ENCODE peak calls at places on chromosomes 6 and 20, in ten cellular contexts. J is OCI-LY7, Y is tibial artery, H is adrenal gland, V is lung, D is uterus, E is GM23248, L is endodermal cell, M is heart right ventricle, T is K562. Q is an unnamed sample. For H3K4me1, the result is how much of the 10 kb centered on the place peaks cover.

GRCh38 chr6:11802886-11803595 is 24.4 kb upstream of the ADTRP start:
- DNase-seq in T (no peak), J (no peak), M (no peak), D (no peak), H (no peak), Y (no peak), E (no peak), L (no peak), V (no peak), Q (no peak)

GRCh38 chr6:4289770-4290320 is 154.5 kb upstream of the ECI2 start:
- DNase-seq in M (no peak), J (no peak), V (no peak), E (no peak), T (no peak), L (no peak), H (no peak), D (no peak), Y (no peak), Q (no peak)

GRCh38 chr6:116596815-116597214 is 19.5 kb upstream of the RSPH4A start:
- DNase-seq in Y (no peak), E (peak), V (no peak), J (no peak), M (no peak), T (peak), H (no peak), D (no peak), L (peak), Q (no peak)

GRCh38 chr6:151784441-151785214 is 22.9 kb upstream of the ESR1 start:
- DNase-seq in M (no peak), Y (no peak), H (no peak), V (no peak), T (no peak), E (peak), D (no peak), J (no peak), L (no peak), Q (no peak)

GRCh38 chr20:4401601-4402000 is 320.1 kb upstream of the PRND start:
- DNase-seq in D (no peak), L (no peak), T (no peak), V (no peak), J (no peak), Y (no peak), E (peak), M (no peak), H (no peak), Q (no peak)

GRCh38 chr6:37667050-37667814 is 30.5 kb downstream of the MDGA1 start:
- DNase-seq in Y (no peak), E (peak), T (peak), V (no peak), J (no peak), H (no peak), L (no peak), M (no peak), D (no peak), Q (no peak)

GRCh38 chr20:48284837-48285236 is 499.6 kb upstream of the SULF2 start:
- DNase-seq in J (no peak), H (no peak), M (no peak), D (no peak), T (no peak), V (no peak), Y (no peak), E (peak), L (no peak), Q (no peak)

GRCh38 chr6:87825865-87826264 is 123.8 kb upstream of the AKIRIN2 start:
- DNase-seq in D (no peak), T (no peak), V (no peak), E (no peak), H (no peak), J (no peak), M (no peak), L (no peak), Y (no peak), Q (no peak)

GRCh38 chr6:112936476-112936875 is 589.3 kb downstream of the RFPL4B start:
- DNase-seq in M (no peak), T (no peak), J (no peak), V (no peak), D (no peak), H (no peak), E (peak), Y (no peak), L (no peak), Q (no peak)

GRCh38 chr6:134363323-134364039 is 45.6 kb upstream of the SGK1 start:
- DNase-seq in E (peak), J (no peak), D (no peak), Y (no peak), V (no peak), M (no peak), T (peak), H (no peak), L (no peak), Q (no peak)

GRCh38 chr6:20631525-20631924 is 97.3 kb downstream of the CDKAL1 start:
- DNase-seq in Y (no peak), T (no peak), M (no peak), L (no peak), V (no peak), E (peak), J (no peak), H (peak), D (no peak), Q (no peak)

GRCh38 chr6:132161283-132161682 is 210.1 kb upstream of the CCN2 start:
- DNase-seq in D (no peak), J (no peak), E (peak), M (no peak), Y (no peak), V (no peak), L (peak), H (no peak), T (no peak), Q (no peak)

GRCh38 chr6:169545956-169546355 is 155.9 kb downstream of the WDR27 start:
- DNase-seq in E (peak), V (no peak), M (no peak), L (no peak), J (no peak), Y (no peak), D (no peak), H (no peak), T (no peak), Q (no peak)

GRCh38 chr6:3229566-3230274 is 2.3 kb upstream of the TUBB2B start:
- DNase-seq in J (peak), Y (peak), L (peak), M (no peak), H (no peak), D (no peak), E (peak), V (no peak), T (peak), Q (no peak)

GRCh38 chr6:124226396-124226795 is 422.7 kb downstream of the NKAIN2 start:
- DNase-seq in M (no peak), Y (no peak), J (no peak), L (no peak), T (no peak), D (no peak), V (no peak), E (no peak), H (no peak), Q (no peak)

GRCh38 chr6:55957961-55958422 is 82.6 kb upstream of the BMP5 start:
- DNase-seq in V (no peak), E (peak), M (no peak), H (no peak), L (no peak), D (no peak), T (no peak), Y (no peak), J (no peak), Q (no peak)

GRCh38 chr6:149168968-149169367 is 148.5 kb upstream of the TAB2 start:
- DNase-seq in H (no peak), L (no peak), E (no peak), T (no peak), M (no peak), D (no peak), J (no peak), V (no peak), Y (no peak), Q (no peak)

GRCh38 chr6:45476341-45476740 is 98.6 kb upstream of the SUPT3H start:
- DNase-seq in D (no peak), E (no peak), M (no peak), J (no peak), Y (no peak), T (no peak), V (no peak), H (no peak), L (no peak), Q (no peak)

GRCh38 chr6:2582268-2582667 is 168.5 kb downstream of the MYLK4 start:
- DNase-seq in H (no peak), L (no peak), E (no peak), V (no peak), J (no peak), D (no peak), M (no peak), T (no peak), Y (no peak), Q (no peak)

GRCh38 chr6:115058414-115059211 is 715.8 kb upstream of the HS3ST5 start:
- DNase-seq in J (no peak), V (no peak), D (no peak), L (no peak), T (no peak), H (no peak), E (no peak), M (no peak), Y (no peak), Q (no peak)

GRCh38 chr6:36155662-36156061 is 25.3 kb downstream of the MAPK13 start:
- DNase-seq in T (no peak), M (no peak), J (no peak), D (no peak), V (no peak), H (no peak), E (no peak), L (no peak), Y (no peak), Q (no peak)

GRCh38 chr20:57006411-57007170 is 259.9 kb downstream of the BMP7 start:
- DNase-seq in V (no peak), M (no peak), H (no peak), D (peak), E (peak), T (no peak), Y (no peak), L (no peak), J (no peak), Q (no peak)

GRCh38 chr20:35192071-35192872 is 20.4 kb downstream of the PROCR start:
- DNase-seq in Y (no peak), H (no peak), V (no peak), E (no peak), M (no peak), T (peak), J (no peak), D (no peak), L (no peak), Q (no peak)

GRCh38 chr6:6665505-6665904 is 77.0 kb downstream of the LY86 start:
- DNase-seq in J (no peak), Y (no peak), H (no peak), D (no peak), T (peak), E (no peak), V (no peak), L (no peak), M (no peak), Q (no peak)

GRCh38 chr6:73854998-73855718 is 159.2 kb downstream of the CD109 start:
- DNase-seq in T (peak), Y (no peak), D (peak), V (no peak), J (peak), L (no peak), M (no peak), H (peak), E (peak), Q (no peak)

GRCh38 chr20:10671221-10671849 is 2.5 kb downstream of the JAG1 start:
- DNase-seq in T (peak), D (peak), M (peak), J (peak), E (peak), V (no peak), H (peak), L (peak), Y (peak), Q (no peak)

GRCh38 chr20:33666293-33667244 is at the start of gene ACTL10:
- DNase-seq in L (peak), Y (peak), J (peak), T (peak), V (peak), M (peak), D (peak), E (peak), H (peak), Q (peak)

GRCh38 chr6:161373905-161374451 is 100.1 kb upstream of the AGPAT4 start:
- DNase-seq in V (peak), M (peak), J (peak), E (peak), D (peak), T (peak), H (peak), L (peak), Y (peak), Q (peak)

GRCh38 chr6:157561037-157561790 is 180.2 kb downstream of the ZDHHC14 start:
- DNase-seq in L (no peak), D (no peak), T (no peak), J (peak), V (no peak), M (no peak), Y (peak), H (no peak), E (no peak), Q (no peak)

GRCh38 chr6:64301307-64302236 is 666.0 kb downstream of the PHF3 start:
- DNase-seq in V (no peak), J (no peak), L (no peak), D (no peak), H (no peak), E (no peak), Y (no peak), M (no peak), T (no peak), Q (no peak)

GRCh38 chr20:40493071-40493470 is 196.0 kb downstream of the MAFB start:
- DNase-seq in V (peak), D (peak), H (peak), M (peak), L (no peak), E (peak), T (no peak), J (no peak), Y (peak), Q (no peak)

GRCh38 chr20:58995461-58996225 is 11.4 kb downstream of the CTSZ start:
- DNase-seq in E (no peak), M (no peak), V (no peak), T (no peak), D (no peak), Y (no peak), L (no peak), J (no peak), H (no peak), Q (no peak)

GRCh38 chr6:3235969-3236368 is 8.5 kb upstream of the TUBB2B start:
- DNase-seq in M (no peak), V (no peak), E (no peak), L (peak), T (no peak), J (no peak), D (no peak), H (no peak), Y (no peak), Q (no peak)

GRCh38 chr6:119351005-119351394 is 1.4 kb upstream of the MAN1A1 start:
- DNase-seq in T (peak), V (no peak), J (peak), H (no peak), M (no peak), D (no peak), Y (no peak), L (no peak), E (peak), Q (no peak)

GRCh38 chr6:83069633-83070032 is 2.2 kb downstream of the DOP1A start:
- DNase-seq in T (no peak), H (no peak), D (no peak), M (no peak), Y (no peak), E (no peak), L (no peak), V (no peak), J (no peak), Q (no peak)

GRCh38 chr20:62202083-62202395 is 18.0 kb downstream of the HRH3 start:
- DNase-seq in T (no peak), E (peak), H (no peak), V (no peak), Y (no peak), L (no peak), D (no peak), J (no peak), M (peak), Q (no peak)

GRCh38 chr6:56594699-56595098 is 48.0 kb downstream of the DST start:
- DNase-seq in V (no peak), Y (no peak), E (no peak), J (peak), L (no peak), M (no peak), H (no peak), T (no peak), D (no peak), Q (no peak)

GRCh38 chr6:131954775-131955107 is 3.6 kb upstream of the CCN2 start:
- DNase-seq in L (no peak), M (no peak), H (peak), J (no peak), Y (peak), T (peak), D (peak), V (peak), E (peak), Q (no peak)

GRCh38 chr20:36548006-36548315 is 6.6 kb downstream of the MYL9 start:
- DNase-seq in M (no peak), L (peak), T (peak), E (no peak), V (no peak), J (peak), H (no peak), D (peak), Y (peak), Q (no peak)

GRCh38 chr6:110552076-110552475 is 75.7 kb upstream of the SLC22A16 start:
- DNase-seq in Y (no peak), M (no peak), H (no peak), V (no peak), E (no peak), T (no peak), D (no peak), L (no peak), J (no peak), Q (no peak)

GRCh38 chr6:31734247-31734702 is 2.1 kb downstream of the CLIC1 start:
- DNase-seq in H (no peak), E (no peak), J (no peak), M (no peak), L (no peak), T (no peak), Y (no peak), V (no peak), D (no peak), Q (no peak)

GRCh38 chr6:31734703-31735500 is 1.4 kb downstream of the CLIC1 start:
- DNase-seq in T (peak), D (peak), M (peak), V (peak), E (peak), J (peak), L (peak), H (peak), Y (peak), Q (peak)

GRCh38 chr6:31736026-31736767 is at the start of gene CLIC1:
- DNase-seq in Y (peak), L (peak), M (peak), H (peak), E (peak), J (peak), V (peak), D (peak), T (peak), Q (peak)

GRCh38 chr6:31732029-31732428 is 2.9 kb upstream of the DDAH2 start:
- DNase-seq in M (no peak), Y (no peak), D (no peak), V (no peak), E (no peak), T (no peak), H (no peak), L (no peak), J (no peak), Q (no peak)

GRCh38 chr6:31733734-31734133 is 2.6 kb downstream of the CLIC1 start:
- DNase-seq in T (no peak), M (no peak), H (no peak), D (no peak), V (no peak), J (no peak), E (no peak), Y (no peak), L (no peak), Q (no peak)
- H3K4me3 ChIP-seq in T (peak), M (peak), H (no peak), D (no peak), V (no peak), J (peak), E (peak), Y (no peak), L (peak), Q (no peak)

GRCh38 chr6:137494281-137494966 is at the start of gene OLIG3:
- DNase-seq in V (no peak), Y (no peak), H (no peak), M (no peak), E (no peak), D (no peak), L (peak), T (no peak), J (no peak), Q (no peak)

GRCh38 chr6:137492289-137492688 is 1.9 kb downstream of the OLIG3 start:
- DNase-seq in H (no peak), L (no peak), D (no peak), V (no peak), E (no peak), M (no peak), T (no peak), Y (no peak), J (no peak), Q (no peak)

GRCh38 chr6:137493218-137494038 is 766 bp downstream of the OLIG3 start:
- DNase-seq in Y (no peak), L (peak), E (no peak), M (no peak), V (no peak), T (no peak), D (no peak), H (no peak), J (no peak), Q (no peak)

GRCh38 chr6:137491478-137491877 is 2.7 kb downstream of the OLIG3 start:
- DNase-seq in L (no peak), J (no peak), M (no peak), Y (no peak), T (no peak), V (no peak), E (no peak), H (no peak), D (no peak), Q (no peak)

DNA sequence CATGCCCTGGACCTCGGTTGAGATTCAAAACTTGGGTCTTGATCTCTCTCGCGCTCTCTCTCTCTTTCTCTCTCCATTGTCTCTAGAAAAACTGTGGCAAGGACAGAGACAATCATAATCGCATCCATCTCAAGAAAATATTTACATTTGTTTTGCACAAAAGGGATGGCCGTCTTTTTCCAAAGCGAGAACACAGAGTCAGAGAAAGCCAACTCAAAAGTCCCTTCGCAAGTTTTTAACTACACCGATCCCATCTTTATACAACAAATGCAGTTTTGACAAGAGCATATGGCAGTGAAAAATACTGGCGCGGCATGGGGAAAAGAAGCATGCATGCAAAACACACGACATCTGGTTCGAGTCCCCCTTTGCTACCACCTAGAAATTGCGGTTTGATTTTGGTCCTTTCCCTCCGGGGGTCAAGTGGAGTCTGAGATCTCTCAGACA is 1.4 kb downstream of the OLIG3 start:
- DNase-seq in H (no peak), Y (no peak), L (peak), V (no peak), T (no peak), D (no peak), E (no peak), J (no peak), M (no peak), Q (no peak)
- H3K27ac ChIP-seq in H (no peak), Y (no peak), L (no peak), V (no peak), T (no peak), D (no peak), E (no peak), J (no peak), M (no peak), Q (no peak)

GRCh38 chr6:128601060-128601459 is 80.7 kb upstream of the PTPRK start:
- DNase-seq in H (no peak), Y (no peak), E (peak), M (no peak), D (no peak), L (no peak), T (no peak), J (no peak), V (no peak), Q (no peak)

GRCh38 chr6:128597956-128598355 is 77.6 kb upstream of the PTPRK start:
- DNase-seq in H (no peak), L (no peak), E (peak), Y (no peak), V (no peak), T (no peak), D (no peak), J (no peak), M (no peak), Q (no peak)

GRCh38 chr6:128598561-128598960 is 78.2 kb upstream of the PTPRK start:
- DNase-seq in M (no peak), J (no peak), Y (no peak), L (no peak), D (no peak), H (no peak), T (no peak), E (no peak), V (no peak), Q (no peak)

GRCh38 chr6:128599036-128599435 is 78.6 kb upstream of the PTPRK start:
- DNase-seq in V (no peak), T (no peak), D (no peak), M (no peak), J (no peak), H (no peak), Y (no peak), L (no peak), E (peak), Q (no peak)

GRCh38 chr6:128600397-128600951 is 80.1 kb upstream of the PTPRK start:
- DNase-seq in V (no peak), T (no peak), H (no peak), E (peak), M (no peak), J (no peak), D (no peak), Y (no peak), L (no peak), Q (no peak)
- H3K4me1 ChIP-seq in V (under half), T (under half), H (under half), E (under half), M (under half), J (under half), D (under half), Y (under half), L (under half), Q (under half)

GRCh38 chr6:127824061-127824460 is 76.8 kb downstream of the THEMIS start:
- DNase-seq in D (no peak), J (no peak), L (no peak), H (no peak), T (no peak), E (peak), Y (no peak), V (no peak), M (no peak), Q (no peak)
- H3K4me3 ChIP-seq in D (no peak), J (no peak), L (no peak), H (no peak), T (no peak), E (no peak), Y (no peak), V (no peak), M (no peak), Q (no peak)

GRCh38 chr6:24359640-24360454 is 2.0 kb upstream of the DCDC2 start:
- DNase-seq in M (peak), J (peak), L (peak), Y (peak), T (peak), H (peak), V (peak), E (peak), D (peak), Q (peak)
- H3K27ac ChIP-seq in M (no peak), J (no peak), L (peak), Y (no peak), T (no peak), H (no peak), V (peak), E (no peak), D (no peak), Q (peak)

GRCh38 chr6:53302678-53303360 is 45.9 kb downstream of the ELOVL5 start:
- DNase-seq in T (no peak), H (no peak), E (peak), L (no peak), D (no peak), Y (no peak), J (no peak), M (no peak), V (no peak), Q (no peak)
- H3K4me1 ChIP-seq in T (under half), H (half or more), E (under half), L (under half), D (under half), Y (under half), J (under half), M (under half), V (under half), Q (under half)

Q was measured in CD8-positive, alpha-beta T cell.